ENCODE peak calls at places on chromosomes 4 and X, in four cellular contexts. G is heart right ventricle; J is naive thymus-derived CD4-positive, alpha-beta T cell; C is breast epithelium. P is an unnamed sample.

GRCh38 chr4:72067051-72067450 is 35.3 kb downstream of the NPFFR2 start:
- DNase-seq in G (no peak), J (no peak), C (no peak), P (no peak)

GRCh38 chr4:17478073-17478472 is 33.8 kb downstream of the QDPR start:
- DNase-seq in G (no peak), J (no peak), C (no peak), P (no peak)

GRCh38 chr4:41361831-41362646 is 105.3 kb downstream of the UCHL1 start:
- DNase-seq in G (no peak), J (no peak), C (no peak), P (no peak)

GRCh38 chrX:397575-397974 is 10.9 kb upstream of the PPP2R3B start:
- DNase-seq in G (peak; percentile 68), J (no peak), C (no peak), P (no peak)

GRCh38 chrX:111020283-111020682 is 75.7 kb upstream of the PAK3 start:
- DNase-seq in G (no peak), J (no peak), C (no peak), P (no peak)

GRCh38 chr4:7134737-7135388 is 57.5 kb upstream of the SORCS2 start:
- DNase-seq in G (peak; percentile 40), J (no peak), C (peak; percentile 64), P (no peak)

GRCh38 chr4:40662962-40663604 is 33.4 kb upstream of the RBM47 start:
- DNase-seq in G (no peak), J (no peak), C (no peak), P (no peak)

GRCh38 chr4:97593248-97593647 is 550.0 kb downstream of the STPG2 start:
- DNase-seq in G (no peak), J (no peak), C (no peak), P (no peak)

GRCh38 chrX:155997436-155997835 is at the start of gene IL9R:
- DNase-seq in G (no peak), J (no peak), C (no peak), P (peak; percentile 21)

GRCh38 chrX:20432746-20433374 is 166.2 kb upstream of the RPS6KA3 start:
- DNase-seq in G (no peak), J (no peak), C (no peak), P (no peak)

GRCh38 chr4:37663552-37663951 is 22.6 kb downstream of the RELL1 start:
- DNase-seq in G (no peak), J (no peak), C (no peak), P (no peak)

GRCh38 chr4:101191302-101192098 is 155.8 kb downstream of the PPP3CA start:
- DNase-seq in G (peak; percentile 89), J (no peak), C (peak; percentile 49), P (no peak)

GRCh38 chr4:107408968-107409367 is 311.1 kb downstream of the PAPSS1 start:
- DNase-seq in G (no peak), J (no peak), C (no peak), P (no peak)

GRCh38 chrX:264634-265455 is 16.3 kb upstream of the PLCXD1 start:
- DNase-seq in G (no peak), J (no peak), C (peak; percentile 15), P (no peak)

GRCh38 chr4:98905834-98906233 is 23.1 kb downstream of the EIF4E start:
- DNase-seq in G (no peak), J (no peak), C (no peak), P (no peak)

GRCh38 chr4:152784490-152785195 is 4.9 kb downstream of the ARFIP1 start:
- DNase-seq in G (peak; percentile 11), J (no peak), C (no peak), P (no peak)

GRCh38 chr4:124890522-124890921 is 178.0 kb upstream of the ANKRD50 start:
- DNase-seq in G (no peak), J (no peak), C (no peak), P (no peak)

GRCh38 chr4:169620846-169621228 is 459 bp downstream of the CLCN3 start:
- DNase-seq in G (peak; percentile 18), J (no peak), C (peak; percentile 37), P (no peak)
- H3K4me1 ChIP-seq in G (peaks cover 7% of the 10 kb centered on the region), J (peaks cover 32% of the 10 kb centered on the region), C (peaks cover 8% of the 10 kb centered on the region), P (peaks cover 24% of the 10 kb centered on the region)

DNA sequence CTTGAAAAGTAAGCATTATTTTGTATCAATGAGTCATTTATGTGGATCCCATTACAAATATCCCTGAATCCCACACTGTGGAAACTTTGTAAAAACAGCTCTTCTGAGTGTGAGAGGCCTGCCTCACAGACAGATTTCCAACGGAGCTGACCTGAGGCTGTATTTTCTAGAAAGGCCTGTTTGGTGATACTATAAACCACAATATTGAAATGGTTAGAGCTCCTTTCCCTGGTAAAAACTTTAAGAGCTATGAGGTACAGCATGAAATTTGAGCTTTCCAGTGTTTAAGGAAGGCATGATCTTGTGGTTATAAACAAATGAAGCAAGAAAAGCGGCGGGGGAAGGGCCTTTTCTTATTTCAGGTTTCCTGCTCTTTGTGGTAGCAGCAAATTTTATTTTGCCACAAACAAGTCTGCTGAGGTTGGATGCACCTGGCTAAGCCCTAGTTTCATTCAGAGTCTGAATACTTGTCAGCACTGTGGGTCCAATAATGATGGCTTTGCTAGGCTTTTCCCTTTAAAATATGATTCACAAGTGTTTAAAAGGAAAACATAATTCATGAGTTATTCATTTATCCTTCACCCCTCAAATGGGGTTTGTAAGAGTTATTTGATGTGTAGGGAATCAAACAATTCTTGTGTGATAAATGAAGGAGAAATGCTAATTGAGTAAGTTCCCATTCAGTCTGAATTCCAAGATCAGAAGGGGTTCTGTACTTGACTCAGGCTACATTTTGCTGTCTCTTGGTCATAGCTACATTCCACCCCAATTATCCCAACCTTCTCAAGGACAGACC is 87.0 kb upstream of the ETNPPL start:
- DNase-seq in G (no peak), J (no peak), C (no peak), P (no peak)
- H3K27ac ChIP-seq in G (no peak overlapping the region), J (peak overlapping the region; percentile 29), C (no peak overlapping the region), P (no peak overlapping the region)

GRCh38 chr4:185534534-185534849 is 815 bp downstream of the PDLIM3 start:
- DNase-seq in G (no peak), J (no peak), C (no peak), P (no peak)
- H3K4me3 ChIP-seq in G (peak overlapping the region; percentile 85), J (no peak overlapping the region), C (peak overlapping the region; percentile 83), P (no peak overlapping the region)

DNA sequence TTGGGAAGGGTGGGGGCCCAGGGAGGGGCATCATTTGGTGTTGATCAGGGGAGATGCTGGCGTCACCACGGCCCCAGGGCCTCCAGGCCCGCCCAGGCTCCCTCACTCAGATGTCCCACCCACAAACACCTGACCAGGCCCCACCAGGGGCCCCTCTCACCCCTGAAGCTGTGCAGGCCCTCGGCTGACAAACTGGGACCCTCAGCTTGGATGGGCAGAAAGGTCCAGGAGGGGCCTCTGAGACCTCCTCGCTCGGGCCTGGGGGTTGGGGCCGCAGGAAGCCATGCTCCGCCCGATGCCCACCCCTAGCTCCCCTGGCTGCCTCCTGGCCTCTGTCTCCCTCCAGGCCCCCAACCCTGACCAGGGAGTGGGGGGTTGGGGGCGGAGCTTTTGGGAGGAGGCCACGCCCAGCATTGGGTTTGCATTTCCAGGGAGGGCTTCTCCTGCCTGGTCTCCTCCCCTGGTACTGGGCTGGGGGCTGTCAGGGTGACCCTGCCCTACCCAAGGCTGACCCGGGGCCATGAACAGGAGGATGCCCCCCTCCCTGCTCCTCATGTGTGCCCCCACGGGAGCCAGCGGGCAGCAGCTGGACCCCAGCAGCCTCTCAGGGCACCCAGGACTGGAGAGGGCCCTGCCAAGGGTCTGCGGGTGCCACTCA is 33.4 kb upstream of the SPON2 start:
- DNase-seq in G (no peak), J (no peak), C (no peak), P (no peak)
- H3K4me1 ChIP-seq in G (peaks cover 41% of the 10 kb centered on the region), J (peaks cover 12% of the 10 kb centered on the region), C (no peaks in the 10 kb centered on the region), P (peaks cover 25% of the 10 kb centered on the region)

P was measured in effector memory CD4-positive, alpha-beta T cell.